ENCODE peak calls at places on chromosome 16, in seven cellular contexts. G is AG04449, J is RWPE2, Z is astrocyte of the spinal cord, T is A673, O is right cardiac atrium, Y is upper lobe of right lung. C is an unnamed sample.

GRCh38 chr16:66344533-66345145 is 21.9 kb upstream of the CDH5 start:
- DNase-seq in G (no peak), J (no peak), Z (peak; percentile 51), T (peak; percentile 58), O (no peak), Y (peak; percentile 16), C (no peak)

GRCh38 chr16:31297496-31297895 is 37.7 kb downstream of the ITGAM start:
- DNase-seq in G (no peak), J (no peak), Z (no peak), T (no peak), O (no peak), Y (no peak), C (no peak)

GRCh38 chr16:59236804-59237463 is 502.8 kb upstream of the GOT2 start:
- DNase-seq in G (no peak), J (no peak), Z (no peak), T (no peak), O (no peak), Y (no peak), C (no peak)

GRCh38 chr16:87895641-87896141 is 26.4 kb upstream of the SLC7A5 start:
- DNase-seq in G (no peak), J (no peak), Z (peak; percentile 49), T (no peak), O (no peak), Y (no peak), C (no peak)

GRCh38 chr16:17312100-17312732 is 158.5 kb downstream of the XYLT1 start:
- DNase-seq in G (no peak), J (peak; percentile 84), Z (no peak), T (no peak), O (no peak), Y (no peak), C (no peak)

GRCh38 chr16:69903851-69904250 is 47.3 kb upstream of the CLEC18A start:
- DNase-seq in G (no peak), J (no peak), Z (no peak), T (no peak), O (no peak), Y (no peak), C (no peak)

GRCh38 chr16:56679813-56680212 is 2.5 kb upstream of the MT1X start:
- DNase-seq in G (no peak), J (no peak), Z (no peak), T (no peak), O (no peak), Y (no peak), C (no peak)

GRCh38 chr16:67935096-67935401 is 1.6 kb downstream of the PSMB10 start:
- DNase-seq in G (no peak), J (no peak), Z (no peak), T (no peak), O (no peak), Y (no peak), C (no peak)

GRCh38 chr16:73125860-73126259 is 77.9 kb upstream of the ZFHX3 start:
- DNase-seq in G (peak; percentile 33), J (no peak), Z (peak; percentile 52), T (peak; percentile 52), O (no peak), Y (no peak), C (no peak)

GRCh38 chr16:12141556-12141955 is 165.0 kb downstream of the SNX29 start:
- DNase-seq in G (no peak), J (no peak), Z (no peak), T (no peak), O (no peak), Y (no peak), C (no peak)

GRCh38 chr16:56121156-56121500 is 70.2 kb upstream of the GNAO1 start:
- DNase-seq in G (no peak), J (no peak), Z (no peak), T (no peak), O (no peak), Y (no peak), C (no peak)

GRCh38 chr16:81405702-81406113 is 38.9 kb upstream of the CMIP start:
- DNase-seq in G (peak; percentile 52), J (peak; percentile 92), Z (peak; percentile 93), T (no peak), O (no peak), Y (no peak), C (no peak)

GRCh38 chr16:13348416-13348815 is 447.0 kb downstream of the SHISA9 start:
- DNase-seq in G (no peak), J (no peak), Z (no peak), T (no peak), O (no peak), Y (no peak), C (no peak)

GRCh38 chr16:24344791-24345190 is 88.7 kb downstream of the CACNG3 start:
- DNase-seq in G (no peak), J (no peak), Z (no peak), T (peak; percentile 60), O (no peak), Y (no peak), C (no peak)

GRCh38 chr16:58026705-58027340 is 1.3 kb downstream of the MMP15 start:
- DNase-seq in G (no peak), J (no peak), Z (no peak), T (peak; percentile 21), O (peak; percentile 75), Y (peak; percentile 71), C (no peak)

GRCh38 chr16:49900875-49901274 is 45.0 kb upstream of the ZNF423 start:
- DNase-seq in G (no peak), J (no peak), Z (no peak), T (no peak), O (no peak), Y (no peak), C (no peak)

GRCh38 chr16:65816556-65816955 is 549.9 kb upstream of the CDH5 start:
- DNase-seq in G (no peak), J (no peak), Z (no peak), T (no peak), O (no peak), Y (no peak), C (no peak)

GRCh38 chr16:80689487-80689886 is 114.9 kb downstream of the CDYL2 start:
- DNase-seq in G (no peak), J (no peak), Z (no peak), T (no peak), O (no peak), Y (no peak), C (no peak)

GRCh38 chr16:17278988-17279387 is 191.8 kb downstream of the XYLT1 start:
- DNase-seq in G (no peak), J (no peak), Z (no peak), T (no peak), O (no peak), Y (no peak), C (no peak)

GRCh38 chr16:1450218-1450617 is 5.9 kb upstream of the CCDC154 start:
- DNase-seq in G (no peak), J (no peak), Z (no peak), T (no peak), O (no peak), Y (no peak), C (no peak)

GRCh38 chr16:1452530-1452929 is 8.2 kb upstream of the CCDC154 start:
- DNase-seq in G (no peak), J (no peak), Z (no peak), T (no peak), O (no peak), Y (no peak), C (no peak)

GRCh38 chr16:1453316-1453715 is 9.0 kb upstream of the CCDC154 start:
- DNase-seq in G (no peak), J (no peak), Z (no peak), T (no peak), O (peak; percentile 40), Y (no peak), C (no peak)

GRCh38 chr16:1450841-1451240 is 6.5 kb upstream of the CCDC154 start:
- DNase-seq in G (no peak), J (no peak), Z (no peak), T (no peak), O (no peak), Y (no peak), C (no peak)

DNA sequence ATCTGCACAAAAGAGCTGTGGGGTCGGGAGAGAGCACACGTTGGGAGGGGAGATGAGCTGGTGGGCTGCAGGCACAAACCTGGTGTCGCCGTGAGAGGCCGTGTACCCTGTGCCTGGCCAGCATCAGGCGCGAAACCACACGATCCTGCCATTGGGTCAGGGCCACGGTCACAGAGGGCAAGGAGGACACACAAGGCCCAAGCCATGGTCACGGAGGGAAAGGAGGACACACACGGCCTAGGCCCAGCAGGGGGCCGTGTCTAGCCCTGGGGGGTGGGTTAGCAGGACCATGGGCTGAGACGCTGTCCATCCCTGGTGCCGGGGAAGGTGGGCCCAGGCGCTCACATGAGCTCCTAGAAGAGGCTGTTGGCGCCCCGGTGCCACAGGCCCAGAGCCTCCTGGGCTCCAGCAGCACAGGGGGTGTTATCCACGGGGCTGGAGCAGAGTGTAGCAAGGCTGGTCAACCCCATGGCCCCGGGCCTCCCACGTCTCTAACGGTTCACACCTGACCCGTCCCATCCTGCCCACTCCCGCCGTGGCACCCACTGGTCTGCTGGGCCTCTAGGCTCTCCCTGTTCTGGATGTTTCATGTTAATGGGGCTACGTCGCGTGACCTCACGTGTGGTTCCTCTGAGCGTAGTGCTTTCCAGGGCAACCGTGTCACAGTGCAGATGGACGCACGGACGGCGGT is 7.5 kb upstream of the CCDC154 start:
- DNase-seq in G (no peak), J (no peak), Z (no peak), T (no peak), O (no peak), Y (no peak), C (no peak)
- H3K4me3 ChIP-seq in G (no peak overlapping the region), J (no peak overlapping the region), Z (no peak overlapping the region), T (no peak overlapping the region), O (no peak overlapping the region), Y (no peak overlapping the region), C (no peak overlapping the region)

GRCh38 chr16:64251742-64252141 is 870.1 kb downstream of the CDH11 start:
- DNase-seq in G (no peak), J (no peak), Z (no peak), T (no peak), O (no peak), Y (no peak), C (no peak)

GRCh38 chr16:64254443-64255367 is 867.2 kb downstream of the CDH11 start:
- DNase-seq in G (no peak), J (no peak), Z (no peak), T (no peak), O (no peak), Y (no peak), C (no peak)

GRCh38 chr16:64250866-64251265 is 871.0 kb downstream of the CDH11 start:
- DNase-seq in G (no peak), J (no peak), Z (peak; percentile 5), T (no peak), O (no peak), Y (no peak), C (no peak)

GRCh38 chr16:64253525-64253924 is 868.3 kb downstream of the CDH11 start:
- DNase-seq in G (no peak), J (no peak), Z (no peak), T (no peak), O (no peak), Y (no peak), C (no peak)

GRCh38 chr16:64253114-64253513 is 868.7 kb downstream of the CDH11 start:
- DNase-seq in G (no peak), J (no peak), Z (no peak), T (no peak), O (no peak), Y (no peak), C (no peak)
- H3K4me3 ChIP-seq in G (no peak overlapping the region), J (no peak overlapping the region), Z (no peak overlapping the region), T (no peak overlapping the region), O (no peak overlapping the region), Y (no peak overlapping the region), C (no peak overlapping the region)

GRCh38 chr16:48586083-48586482 is 23.9 kb downstream of the N4BP1 start:
- DNase-seq in G (no peak), J (no peak), Z (no peak), T (no peak), O (no peak), Y (no peak), C (no peak)
- H3K4me3 ChIP-seq in G (no peak overlapping the region), J (no peak overlapping the region), Z (no peak overlapping the region), T (no peak overlapping the region), O (no peak overlapping the region), Y (no peak overlapping the region), C (no peak overlapping the region)

GRCh38 chr16:83771306-83771942 is 36.4 kb upstream of the HSBP1 start:
- DNase-seq in G (no peak), J (no peak), Z (no peak), T (no peak), O (peak; percentile 85), Y (no peak), C (peak; percentile 7)
- H3K4me3 ChIP-seq in G (no peak overlapping the region), J (no peak overlapping the region), Z (no peak overlapping the region), T (no peak overlapping the region), O (no peak overlapping the region), Y (no peak overlapping the region), C (no peak overlapping the region)